ENCODE peak calls at places on chromosomes 1 and 21, in four cellular contexts. V is HCT116, I is K562, N is A549. D is an unnamed sample.

GRCh38 chr1:100306735-100307313 is 40.8 kb downstream of the RTCA start:
- ATAC-seq in V (no peak), I (no peak), N (no peak), D (no peak)

GRCh38 chr21:43597052-43597451 is 62.2 kb downstream of the HSF2BP start:
- ATAC-seq in I (no peak), V (no peak), N (peak), D (no peak)

GRCh38 chr1:76901158-76901767 is 34.0 kb downstream of the ST6GALNAC5 start:
- ATAC-seq in I (peak), V (peak), N (peak), D (no peak)

GRCh38 chr1:200332716-200333115 is 77.1 kb downstream of the ZNF281 start:
- ATAC-seq in N (no peak), V (no peak), I (no peak), D (no peak)

GRCh38 chr1:158527190-158527815 is 26.9 kb downstream of the OR6Y1 start:
- ATAC-seq in V (peak), I (peak), N (peak), D (no peak)

GRCh38 chr1:44401256-44402228 is 3.5 kb upstream of the RNF220 start:
- ATAC-seq in I (no peak), V (no peak), N (no peak), D (no peak)

GRCh38 chr1:234862944-234863515 is 253.1 kb upstream of the IRF2BP2 start:
- ATAC-seq in V (no peak), I (no peak), N (peak), D (peak)

GRCh38 chr1:231376875-231377549 is 38.9 kb downstream of the SPRTN start:
- ATAC-seq in V (no peak), I (peak), N (peak), D (no peak)

GRCh38 chr1:153178922-153179321 is 24.3 kb upstream of the LELP1 start:
- ATAC-seq in N (no peak), I (no peak), V (no peak), D (no peak)

GRCh38 chr1:190303501-190303900 is 174.2 kb downstream of the BRINP3 start:
- ATAC-seq in V (no peak), I (no peak), N (no peak), D (no peak)

GRCh38 chr21:20031807-20032206 is 966.4 kb upstream of the NCAM2 start:
- ATAC-seq in V (no peak), I (no peak), N (no peak), D (peak)

GRCh38 chr1:95084317-95085176 is 11.8 kb upstream of the ALG14 start:
- ATAC-seq in I (peak), N (peak), V (peak), D (peak)

GRCh38 chr1:15476927-15477326 is 1.0 kb downstream of the CELA2B start:
- ATAC-seq in N (no peak), I (peak), V (no peak), D (no peak)

GRCh38 chr1:95111014-95111413 is 6.1 kb upstream of the TLCD4 start:
- ATAC-seq in N (no peak), V (no peak), I (peak), D (no peak)

GRCh38 chr1:222933273-222933672 is 118.4 kb downstream of the DISP1 start:
- ATAC-seq in V (no peak), N (no peak), I (no peak), D (no peak)

GRCh38 chr1:54846716-54847284 is 40.2 kb downstream of the DHCR24 start:
- ATAC-seq in I (no peak), N (no peak), V (no peak), D (no peak)

GRCh38 chr1:193516755-193517388 is 330.5 kb upstream of the B3GALT2 start:
- ATAC-seq in N (no peak), V (no peak), I (no peak), D (no peak)

GRCh38 chr1:40955266-40955665 is 24.2 kb upstream of the CTPS1 start:
- ATAC-seq in N (peak), I (no peak), V (no peak), D (no peak)

GRCh38 chr1:208520700-208521099 is 276.5 kb upstream of the PLXNA2 start:
- ATAC-seq in I (no peak), V (no peak), N (no peak), D (no peak)

GRCh38 chr1:30353637-30354036 is 369.7 kb downstream of the MATN1 start:
- ATAC-seq in V (peak), I (peak), N (peak), D (no peak)

GRCh38 chr1:59604191-59604590 is 210.6 kb upstream of the HOOK1 start:
- ATAC-seq in I (no peak), V (no peak), N (no peak), D (no peak)

GRCh38 chr21:35020902-35021301 is 28.2 kb downstream of the RUNX1 start:
- ATAC-seq in V (no peak), I (no peak), N (no peak), D (no peak)

GRCh38 chr1:185244015-185244747 is 72.9 kb downstream of the IVNS1ABP start:
- ATAC-seq in V (peak), N (peak), I (peak), D (no peak)

GRCh38 chr1:66402194-66402593 is 131.8 kb upstream of the SGIP1 start:
- ATAC-seq in N (no peak), I (no peak), V (no peak), D (peak)

GRCh38 chr1:30780409-30780808 is 22.8 kb upstream of the LAPTM5 start:
- ATAC-seq in N (no peak), V (no peak), I (no peak), D (no peak)

GRCh38 chr1:9503001-9503675 is 36.1 kb upstream of the SLC25A33 start:
- ATAC-seq in I (peak), N (no peak), V (no peak), D (no peak)

GRCh38 chr21:35483267-35483666 is 434.2 kb upstream of the RUNX1 start:
- ATAC-seq in V (no peak), N (no peak), I (peak), D (no peak)

GRCh38 chr21:33350676-33351075 is 25.9 kb downstream of the IFNAR1 start:
- ATAC-seq in I (no peak), N (no peak), V (no peak), D (no peak)

GRCh38 chr21:44086636-44087425 is 20.4 kb upstream of the PWP2 start:
- ATAC-seq in I (no peak), V (no peak), N (no peak), D (no peak)

GRCh38 chr1:28965271-28965870 is 51.0 kb downstream of the EPB41 start:
- ATAC-seq in V (peak), I (no peak), N (no peak), D (no peak)

GRCh38 chr1:173551699-173552098 is 51.2 kb downstream of the SLC9C2 start:
- ATAC-seq in I (no peak), V (no peak), N (no peak), D (no peak)

GRCh38 chr21:37655601-37656300 is 260.5 kb downstream of the KCNJ6 start:
- ATAC-seq in V (no peak), I (no peak), N (no peak), D (no peak)

GRCh38 chr1:94958081-94958480 is 31.2 kb upstream of the CNN3 start:
- ATAC-seq in N (no peak), V (no peak), I (no peak), D (no peak)

GRCh38 chr1:117537291-117537920 is 68.4 kb upstream of the TENT5C start:
- ATAC-seq in V (peak), I (peak), N (peak), D (no peak)

GRCh38 chr1:175600721-175601440 is 142.5 kb downstream of the TNR start:
- ATAC-seq in V (no peak), N (no peak), I (no peak), D (no peak)

GRCh38 chr1:214581785-214582184 is 21.2 kb upstream of the CENPF start:
- ATAC-seq in V (peak), I (no peak), N (peak), D (no peak)

GRCh38 chr1:67590329-67590728 is 94.7 kb upstream of the GADD45A start:
- ATAC-seq in N (no peak), V (no peak), I (no peak), D (peak)

GRCh38 chr21:25062061-25062460 is 545.2 kb downstream of the MRPL39 start:
- ATAC-seq in V (no peak), N (no peak), I (no peak), D (no peak)

GRCh38 chr1:201538618-201539551 is at the start of gene NAV1:
- ATAC-seq in N (peak), V (peak), I (peak), D (peak)
- TF ChIP-seq POLR2A in N (no peak), V (no peak), I (no peak), D (peak)

GRCh38 chr1:3796215-3797193 is at the start of gene LRRC47:
- ATAC-seq in I (peak), V (peak), N (peak), D (peak)
- TF ChIP-seq POLR2A in I (peak), V (peak), N (peak), D (peak)

DNA sequence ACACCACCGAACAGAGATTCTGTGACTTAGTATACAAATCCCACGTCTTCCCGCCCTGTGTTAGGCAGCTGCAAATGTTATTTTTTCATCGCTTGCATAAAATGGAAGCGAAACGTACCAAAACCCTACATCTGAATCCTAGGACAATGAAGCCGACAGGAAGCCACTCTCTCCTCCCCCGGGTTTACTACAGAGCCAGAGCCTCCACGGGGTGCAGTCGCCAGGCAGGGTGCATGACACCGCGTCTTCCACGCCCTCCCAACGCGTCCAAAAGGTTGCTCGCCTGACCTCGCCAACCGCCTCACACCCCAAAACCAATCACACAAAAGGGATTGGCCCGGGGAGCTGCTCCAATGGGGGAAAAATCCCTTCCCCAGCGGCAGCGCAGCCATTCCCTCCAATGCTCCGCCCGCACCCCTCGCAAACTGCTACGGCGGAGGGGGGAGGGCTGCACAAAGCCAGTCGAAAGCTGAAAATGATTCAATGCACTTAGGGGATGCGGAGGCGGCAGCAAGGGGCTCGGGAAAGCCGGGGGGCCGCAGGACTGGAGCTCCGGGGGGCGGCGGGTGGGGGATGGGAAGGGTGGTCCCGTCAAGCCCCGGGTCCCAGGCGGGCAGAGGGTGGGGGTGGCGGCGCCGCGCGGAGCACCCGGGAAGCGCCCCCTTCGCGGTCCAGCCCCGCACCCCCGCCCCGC is 701 bp downstream of the CEP170 start:
- ATAC-seq in N (peak), I (peak), V (peak), D (no peak)
- TF ChIP-seq POLR2A in N (peak), I (peak), V (no peak), D (no peak)

GRCh38 chr1:205676597-205676996 is 3.7 kb downstream of the SLC45A3 start:
- ATAC-seq in I (no peak), N (no peak), V (no peak), D (no peak)

GRCh38 chr1:205677152-205677551 is 3.2 kb downstream of the SLC45A3 start:
- ATAC-seq in I (no peak), V (no peak), N (no peak), D (no peak)

GRCh38 chr1:205676002-205676401 is 4.3 kb downstream of the SLC45A3 start:
- ATAC-seq in V (no peak), N (no peak), I (no peak), D (no peak)

GRCh38 chr1:205680073-205680851 is at the start of gene SLC45A3:
- ATAC-seq in N (peak), V (peak), I (peak), D (peak)

GRCh38 chr1:205678286-205679111 is 1.8 kb downstream of the SLC45A3 start:
- ATAC-seq in N (no peak), I (peak), V (no peak), D (peak)
- TF ChIP-seq POLR2A in N (no peak), I (no peak), V (no peak), D (no peak)

DNA sequence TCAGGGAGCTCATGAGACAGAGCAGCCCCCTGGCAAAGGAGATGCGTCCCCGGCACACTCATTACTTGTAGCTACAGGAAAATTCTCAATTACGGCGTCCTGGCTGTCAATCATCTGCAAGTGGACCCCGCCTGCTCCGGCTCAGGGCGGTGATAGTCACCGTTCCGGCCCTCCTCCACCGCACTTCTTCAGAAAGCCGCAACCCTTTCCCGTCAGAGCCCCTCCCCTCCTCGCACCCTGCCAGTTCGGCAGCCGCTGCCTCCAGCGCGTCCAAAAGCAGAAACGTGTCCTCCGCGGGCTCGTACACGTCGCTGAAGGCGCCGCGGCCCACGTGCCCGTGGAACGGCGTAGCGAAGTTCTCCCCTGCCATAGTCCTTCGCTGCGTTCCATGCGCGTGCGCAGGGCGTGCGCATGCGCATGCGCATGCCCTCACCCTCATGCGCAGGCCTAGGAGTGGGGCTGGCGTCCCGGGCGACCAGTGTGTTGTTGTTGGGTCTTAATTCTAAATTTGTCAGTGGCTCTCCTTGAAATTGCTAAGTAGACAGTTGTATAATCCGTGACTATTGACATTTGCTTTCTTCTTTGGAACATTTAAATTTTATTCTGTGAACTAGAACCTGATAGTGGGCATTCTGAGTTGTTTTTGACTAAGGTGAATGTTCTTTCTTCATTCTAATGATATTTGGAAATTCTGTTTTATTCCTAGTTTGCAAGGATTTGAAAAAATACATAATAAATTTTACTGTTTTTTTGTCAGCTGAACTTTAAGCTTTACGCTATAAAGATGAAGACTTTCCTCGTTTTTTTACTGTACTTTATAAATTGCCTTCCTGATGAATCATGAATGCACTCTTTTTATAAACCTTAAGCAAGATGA is 107.5 kb downstream of the LTN1 start:
- ATAC-seq in V (peak), I (peak), N (peak), D (peak)
- TF ChIP-seq POLR2A in V (peak), I (peak), N (peak), D (peak)

GRCh38 chr1:112625696-112626095 is 6.1 kb downstream of the CAPZA1 start:
- ATAC-seq in N (no peak), V (no peak), I (peak), D (no peak)

GRCh38 chr1:112618721-112619517 is at the start of gene ST7L:
- ATAC-seq in N (peak), I (peak), V (peak), D (peak)

GRCh38 chr1:112614460-112615065 is 4.4 kb downstream of the ST7L start:
- ATAC-seq in I (peak), V (peak), N (peak), D (no peak)

GRCh38 chr1:112618114-112618720 is 724 bp downstream of the ST7L start:
- ATAC-seq in N (no peak), V (peak), I (no peak), D (no peak)

GRCh38 chr1:112619518-112620458 is at the start of gene CAPZA1:
- ATAC-seq in N (peak), V (peak), I (peak), D (peak)
- TF ChIP-seq POLR2A in N (peak), V (peak), I (peak), D (peak)

D was measured in gastroesophageal sphincter.